ENCODE peak calls at places on chromosomes 1 and 21, in eight cellular contexts. J, V, I, O, E, C, U and W are unnamed samples.

GRCh38 chr1:115838426-115838804 is 2.5 kb downstream of the NHLH2 start:
- ATAC-seq in J (no peak), V (no peak), I (peak), O (peak), E (peak), C (no peak), U (no peak), W (no peak)

GRCh38 chr1:184160236-184160635 is 108.7 kb downstream of the TSEN15 start:
- ATAC-seq in J (peak), V (no peak), I (no peak), O (peak), E (peak), C (no peak), U (no peak), W (no peak)

GRCh38 chr1:113984710-113985109 is 5.4 kb downstream of the OLFML3 start:
- ATAC-seq in J (no peak), V (no peak), I (no peak), O (peak), E (peak), C (no peak), U (peak), W (no peak)

GRCh38 chr1:248857749-248858095 is 1.2 kb downstream of the ZNF692 start:
- ATAC-seq in J (no peak), V (peak), I (peak), O (peak), E (no peak), C (no peak), U (no peak), W (no peak)

GRCh38 chr1:184287001-184287400 is 99.8 kb upstream of the C1orf21 start:
- ATAC-seq in J (no peak), V (no peak), I (no peak), O (no peak), E (no peak), C (no peak), U (no peak), W (peak)

GRCh38 chr1:233708416-233708815 is 94.5 kb downstream of the KCNK1 start:
- ATAC-seq in J (no peak), V (no peak), I (no peak), O (no peak), E (no peak), C (no peak), U (no peak), W (no peak)

GRCh38 chr1:54273092-54273836 is 73.3 kb downstream of the MRPL37 start:
- ATAC-seq in J (no peak), V (no peak), I (peak), O (peak), E (peak), C (peak), U (peak), W (peak)

GRCh38 chr1:62530516-62531154 is 66.7 kb upstream of the ANGPTL3 start:
- ATAC-seq in J (no peak), V (peak), I (peak), O (peak), E (peak), C (peak), U (peak), W (no peak)

GRCh38 chr1:153526132-153526543 is 9.7 kb downstream of the S100A6 start:
- ATAC-seq in J (no peak), V (no peak), I (no peak), O (peak), E (peak), C (no peak), U (peak), W (no peak)

GRCh38 chr1:113178522-113178921 is 105.5 kb downstream of the LRIG2 start:
- ATAC-seq in J (no peak), V (peak), I (no peak), O (peak), E (no peak), C (no peak), U (no peak), W (no peak)

GRCh38 chr1:54950361-54951163 is 29.9 kb upstream of the TMEM61 start:
- ATAC-seq in J (peak), V (peak), I (peak), O (peak), E (peak), C (no peak), U (peak), W (peak)

GRCh38 chr1:91098299-91098901 is 76.6 kb upstream of the ZNF644 start:
- ATAC-seq in J (no peak), V (no peak), I (no peak), O (no peak), E (no peak), C (no peak), U (no peak), W (no peak)

GRCh38 chr1:211258310-211258755 is 833 bp upstream of the RCOR3 start:
- ATAC-seq in J (peak), V (peak), I (peak), O (peak), E (peak), C (peak), U (peak), W (peak)

GRCh38 chr1:196733091-196733970 is 41.3 kb upstream of the CFHR3 start:
- ATAC-seq in J (no peak), V (no peak), I (no peak), O (no peak), E (no peak), C (no peak), U (no peak), W (no peak)

GRCh38 chr1:61851235-61851634 is 109.0 kb downstream of the PATJ start:
- ATAC-seq in J (no peak), V (no peak), I (no peak), O (no peak), E (no peak), C (no peak), U (no peak), W (no peak)

GRCh38 chr1:31757204-31757679 is 6.9 kb downstream of the ADGRB2 start:
- ATAC-seq in J (no peak), V (no peak), I (no peak), O (peak), E (no peak), C (no peak), U (no peak), W (no peak)

GRCh38 chr1:3734602-3735001 is 17.6 kb upstream of the CCDC27 start:
- ATAC-seq in J (no peak), V (no peak), I (no peak), O (no peak), E (no peak), C (no peak), U (no peak), W (no peak)

GRCh38 chr1:150622219-150622975 is 7.0 kb downstream of the ENSA start:
- ATAC-seq in J (no peak), V (no peak), I (no peak), O (peak), E (peak), C (no peak), U (peak), W (peak)

GRCh38 chr1:167060141-167061072 is 29.8 kb downstream of the GPA33 start:
- ATAC-seq in J (no peak), V (peak), I (no peak), O (no peak), E (no peak), C (no peak), U (no peak), W (no peak)

GRCh38 chr1:93483606-93484005 is 35.7 kb downstream of the FNBP1L start:
- ATAC-seq in J (no peak), V (no peak), I (no peak), O (no peak), E (no peak), C (no peak), U (no peak), W (no peak)

GRCh38 chr1:56584910-56585528 is 5.7 kb upstream of the PLPP3 start:
- ATAC-seq in J (no peak), V (peak), I (peak), O (peak), E (peak), C (peak), U (peak), W (peak)

GRCh38 chr21:42269382-42269781 is 45.8 kb downstream of the TFF3 start:
- ATAC-seq in J (no peak), V (no peak), I (no peak), O (no peak), E (no peak), C (no peak), U (no peak), W (no peak)

GRCh38 chr1:173355281-173356031 is 121.7 kb upstream of the PRDX6 start:
- ATAC-seq in J (peak), V (no peak), I (no peak), O (no peak), E (no peak), C (peak), U (peak), W (no peak)

GRCh38 chr1:26029864-26030481 is 8.4 kb downstream of the EXTL1 start:
- ATAC-seq in J (no peak), V (no peak), I (no peak), O (no peak), E (no peak), C (no peak), U (no peak), W (no peak)

GRCh38 chr1:201785291-201785690 is 43.7 kb upstream of the IPO9 start:
- ATAC-seq in J (no peak), V (no peak), I (no peak), O (no peak), E (no peak), C (no peak), U (no peak), W (no peak)

GRCh38 chr1:101017448-101017847 is 8.1 kb downstream of the DPH5 start:
- ATAC-seq in J (no peak), V (no peak), I (no peak), O (no peak), E (no peak), C (no peak), U (no peak), W (no peak)

GRCh38 chr1:12465126-12465525 is 152.9 kb downstream of the DHRS3 start:
- ATAC-seq in J (no peak), V (no peak), I (no peak), O (no peak), E (no peak), C (no peak), U (no peak), W (no peak)

GRCh38 chr1:191929383-191929782 is 228.9 kb upstream of the RGS18 start:
- ATAC-seq in J (no peak), V (no peak), I (no peak), O (no peak), E (no peak), C (no peak), U (no peak), W (no peak)

GRCh38 chr1:12567288-12567819 is 50.7 kb downstream of the DHRS3 start:
- ATAC-seq in J (no peak), V (no peak), I (no peak), O (no peak), E (no peak), C (no peak), U (no peak), W (peak)

GRCh38 chr1:236151739-236152424 is 9.5 kb downstream of the GPR137B start:
- ATAC-seq in J (no peak), V (no peak), I (no peak), O (no peak), E (peak), C (no peak), U (peak), W (no peak)

GRCh38 chr1:4754816-4755215 is 100.4 kb downstream of the AJAP1 start:
- ATAC-seq in J (no peak), V (no peak), I (no peak), O (no peak), E (no peak), C (no peak), U (no peak), W (no peak)

GRCh38 chr1:224637510-224637909 is 21.4 kb downstream of the CNIH3 start:
- ATAC-seq in J (no peak), V (peak), I (no peak), O (no peak), E (no peak), C (no peak), U (no peak), W (no peak)

GRCh38 chr1:111517464-111518225 is 14.2 kb upstream of the ADORA3 start:
- ATAC-seq in J (no peak), V (no peak), I (no peak), O (no peak), E (no peak), C (no peak), U (no peak), W (no peak)

GRCh38 chr1:97377432-97378034 is 543.3 kb downstream of the DPYD start:
- ATAC-seq in J (no peak), V (no peak), I (no peak), O (no peak), E (no peak), C (no peak), U (no peak), W (no peak)

GRCh38 chr1:119882172-119883029 is 13.9 kb downstream of the ADAM30 start:
- ATAC-seq in J (peak), V (no peak), I (no peak), O (peak), E (no peak), C (no peak), U (no peak), W (no peak)

GRCh38 chr1:211648980-211649934 is 26.2 kb downstream of the NEK2 start:
- ATAC-seq in J (peak), V (no peak), I (peak), O (peak), E (peak), C (peak), U (peak), W (peak)

GRCh38 chr1:171014878-171015277 is 75.8 kb upstream of the FMO3 start:
- ATAC-seq in J (no peak), V (no peak), I (no peak), O (no peak), E (no peak), C (no peak), U (no peak), W (no peak)